ENCODE peak calls at places on chromosomes 1 and 21, in nine cellular contexts. S, K, U, Y, B, V, R, G and N are unnamed samples.

GRCh38 chr1:224900062-224900461 is 29.4 kb upstream of the DNAH14 start:
- DNase-seq in S (no peak), K (no peak), U (no peak), Y (no peak), B (no peak), V (no peak), R (no peak), G (no peak), N (no peak)

GRCh38 chr1:244319283-244320132 is 132.2 kb downstream of the ADSS2 start:
- DNase-seq in S (no peak), K (no peak), U (no peak), Y (peak), B (no peak), V (no peak), R (no peak), G (no peak), N (peak)

GRCh38 chr1:218778257-218778656 is 395.4 kb upstream of the LYPLAL1 start:
- DNase-seq in S (no peak), K (no peak), U (no peak), Y (no peak), B (no peak), V (no peak), R (no peak), G (no peak), N (no peak)

GRCh38 chr1:95731466-95731865 is 497.5 kb downstream of the RWDD3 start:
- DNase-seq in S (no peak), K (no peak), U (no peak), Y (no peak), B (no peak), V (no peak), R (no peak), G (no peak), N (no peak)

GRCh38 chr21:32044205-32044874 is 171.5 kb downstream of the HUNK start:
- DNase-seq in S (no peak), K (no peak), U (no peak), Y (no peak), B (no peak), V (no peak), R (no peak), G (no peak), N (no peak)

GRCh38 chr1:93829061-93829460 is 49.9 kb downstream of the DNTTIP2 start:
- DNase-seq in S (no peak), K (no peak), U (no peak), Y (no peak), B (no peak), V (no peak), R (no peak), G (no peak), N (no peak)

GRCh38 chr21:45309069-45309521 is 21.4 kb upstream of the POFUT2 start:
- DNase-seq in S (peak), K (no peak), U (peak), Y (peak), B (peak), V (peak), R (no peak), G (peak), N (no peak)

GRCh38 chr21:41366522-41367151 is 4.8 kb downstream of the MX2 start:
- DNase-seq in S (peak), K (no peak), U (no peak), Y (peak), B (peak), V (peak), R (no peak), G (no peak), N (no peak)

GRCh38 chr21:32734214-32734613 is 6.4 kb upstream of the SYNJ1 start:
- DNase-seq in S (no peak), K (no peak), U (no peak), Y (no peak), B (no peak), V (no peak), R (no peak), G (no peak), N (no peak)

GRCh38 chr1:197924516-197925123 is 7.4 kb downstream of the LHX9 start:
- DNase-seq in S (peak), K (peak), U (peak), Y (no peak), B (peak), V (peak), R (peak), G (no peak), N (no peak)

GRCh38 chr1:116724765-116725375 is 29.4 kb upstream of the CD2 start:
- DNase-seq in S (peak), K (peak), U (peak), Y (no peak), B (peak), V (peak), R (peak), G (peak), N (peak)

GRCh38 chr1:175569117-175569743 is 174.2 kb downstream of the TNR start:
- DNase-seq in S (no peak), K (no peak), U (no peak), Y (no peak), B (no peak), V (no peak), R (no peak), G (no peak), N (no peak)

GRCh38 chr1:96559707-96560588 is 161.6 kb upstream of the PTBP2 start:
- DNase-seq in S (peak), K (no peak), U (peak), Y (peak), B (peak), V (no peak), R (peak), G (peak), N (no peak)

GRCh38 chr21:38448619-38449186 is 49.6 kb downstream of the ERG start:
- DNase-seq in S (no peak), K (no peak), U (no peak), Y (no peak), B (no peak), V (no peak), R (no peak), G (no peak), N (no peak)

GRCh38 chr1:216665891-216666290 is 57.3 kb downstream of the ESRRG start:
- DNase-seq in S (no peak), K (no peak), U (no peak), Y (no peak), B (no peak), V (no peak), R (no peak), G (no peak), N (no peak)

GRCh38 chr21:41216486-41216885 is 48.5 kb downstream of the BACE2 start:
- DNase-seq in S (no peak), K (no peak), U (no peak), Y (no peak), B (no peak), V (no peak), R (no peak), G (no peak), N (no peak)

GRCh38 chr1:163346326-163346870 is 24.6 kb downstream of the NUF2 start:
- DNase-seq in S (no peak), K (no peak), U (no peak), Y (no peak), B (no peak), V (no peak), R (no peak), G (no peak), N (no peak)

GRCh38 chr1:72567511-72567910 is 285.2 kb upstream of the NEGR1 start:
- DNase-seq in S (no peak), K (no peak), U (no peak), Y (no peak), B (no peak), V (no peak), R (no peak), G (no peak), N (no peak)

GRCh38 chr1:231395051-231395995 is 26.8 kb downstream of the EGLN1 start:
- DNase-seq in S (no peak), K (peak), U (no peak), Y (no peak), B (peak), V (no peak), R (no peak), G (no peak), N (no peak)

GRCh38 chr21:41597227-41597626 is 89.3 kb upstream of the TMPRSS2 start:
- DNase-seq in S (no peak), K (no peak), U (no peak), Y (no peak), B (no peak), V (no peak), R (no peak), G (no peak), N (no peak)

GRCh38 chr1:58576727-58577675 is at the start of gene TACSTD2:
- DNase-seq in S (peak), K (no peak), U (no peak), Y (peak), B (no peak), V (no peak), R (no peak), G (peak), N (no peak)

GRCh38 chr1:229248821-229249817 is 21.8 kb upstream of the RAB4A start:
- DNase-seq in S (no peak), K (no peak), U (no peak), Y (no peak), B (no peak), V (no peak), R (no peak), G (no peak), N (no peak)

GRCh38 chr1:38029081-38029681 is 16.6 kb downstream of the UTP11 start:
- DNase-seq in S (peak), K (no peak), U (peak), Y (no peak), B (no peak), V (peak), R (no peak), G (peak), N (no peak)

GRCh38 chr1:175618559-175618958 is 124.8 kb downstream of the TNR start:
- DNase-seq in S (no peak), K (no peak), U (no peak), Y (no peak), B (no peak), V (no peak), R (no peak), G (no peak), N (no peak)

GRCh38 chr1:23442751-23443150 is 18.2 kb upstream of the TCEA3 start:
- DNase-seq in S (no peak), K (no peak), U (no peak), Y (no peak), B (no peak), V (no peak), R (no peak), G (no peak), N (no peak)

GRCh38 chr1:107555578-107555977 is 409.4 kb downstream of the VAV3 start:
- DNase-seq in S (no peak), K (no peak), U (no peak), Y (no peak), B (no peak), V (no peak), R (no peak), G (no peak), N (no peak)

GRCh38 chr1:206469933-206470691 is at the start of gene IKBKE:
- DNase-seq in S (peak), K (peak), U (peak), Y (peak), B (peak), V (peak), R (peak), G (peak), N (no peak)

GRCh38 chr1:99441234-99442095 is 177.2 kb downstream of the PLPPR4 start:
- DNase-seq in S (no peak), K (no peak), U (no peak), Y (no peak), B (no peak), V (no peak), R (no peak), G (no peak), N (no peak)

GRCh38 chr1:220834155-220834870 is 44.9 kb upstream of the HLX start:
- DNase-seq in S (no peak), K (no peak), U (no peak), Y (no peak), B (no peak), V (no peak), R (no peak), G (no peak), N (no peak)

GRCh38 chr1:117047271-117047670 is 12.9 kb upstream of the TTF2 start:
- DNase-seq in S (no peak), K (no peak), U (no peak), Y (no peak), B (no peak), V (no peak), R (no peak), G (no peak), N (no peak)

GRCh38 chr1:240765732-240766363 is 153.9 kb upstream of the GREM2 start:
- DNase-seq in S (no peak), K (no peak), U (no peak), Y (no peak), B (peak), V (no peak), R (no peak), G (no peak), N (no peak)

GRCh38 chr1:76925825-76926224 is 58.5 kb downstream of the ST6GALNAC5 start:
- DNase-seq in S (no peak), K (no peak), U (no peak), Y (no peak), B (no peak), V (no peak), R (no peak), G (no peak), N (no peak)

GRCh38 chr1:67766117-67766978 is 66.9 kb downstream of the GNG12 start:
- DNase-seq in S (peak), K (no peak), U (peak), Y (no peak), B (peak), V (peak), R (peak), G (peak), N (no peak)
- H3K4me3 ChIP-seq in S (no peak), K (no peak), U (peak), Y (no peak), B (no peak), V (no peak), R (peak), G (peak), N (no peak)

DNA sequence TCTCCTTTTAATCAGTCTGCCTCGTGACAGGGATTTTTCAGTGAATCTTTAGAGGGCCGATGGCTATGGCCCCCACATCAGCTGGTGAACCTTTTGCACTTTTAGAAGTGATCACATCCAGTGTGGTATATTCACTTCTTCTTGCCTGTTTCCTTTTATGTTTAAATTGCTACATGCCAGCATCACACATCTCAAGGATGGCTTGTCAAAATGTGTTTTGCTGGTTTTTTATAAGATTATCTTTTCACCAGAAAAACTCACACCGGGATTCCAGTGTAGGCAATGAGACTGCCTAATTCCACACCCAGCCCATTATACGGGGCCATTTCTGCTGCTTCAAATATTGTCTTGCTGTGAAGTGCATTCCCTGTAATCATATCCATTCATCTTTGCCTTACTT is 1151.7 kb upstream of the ADGRL4 start:
- DNase-seq in S (no peak), K (no peak), U (no peak), Y (no peak), B (no peak), V (no peak), R (no peak), G (no peak), N (no peak)
- TF ChIP-seq POLR2A in S (no peak), K (no peak), U (no peak), Y (no peak), B (no peak), V (no peak), R (no peak), G (no peak), N (no peak)

DNA sequence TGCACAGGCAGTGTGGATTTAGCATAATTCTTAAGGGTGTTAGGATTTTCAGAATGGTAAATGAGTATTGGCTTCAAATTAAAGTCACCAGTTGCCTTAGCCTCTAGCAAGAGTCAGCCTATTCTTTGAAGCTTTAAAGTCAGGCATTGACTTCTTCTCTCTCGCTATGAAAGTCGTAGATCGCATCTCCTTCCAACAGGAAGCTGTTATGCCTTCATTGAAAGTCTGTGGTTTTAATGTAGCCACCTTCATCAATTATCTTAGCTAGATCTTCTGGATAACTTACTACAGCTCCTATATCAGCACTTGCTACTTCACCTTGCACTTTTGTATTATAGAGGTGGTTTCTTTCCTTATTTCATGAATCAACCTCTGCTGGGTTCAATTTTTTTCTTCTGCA is 320.2 kb downstream of the PTPRC start:
- DNase-seq in S (no peak), K (no peak), U (no peak), Y (no peak), B (no peak), V (no peak), R (no peak), G (no peak), N (no peak)
- H3K27ac ChIP-seq in S (no peak), K (no peak), U (no peak), Y (no peak), B (no peak), V (no peak), R (no peak), G (no peak), N (no peak)

GRCh38 chr1:63601061-63601460 is 7.8 kb downstream of the PGM1 start:
- DNase-seq in S (no peak), K (no peak), U (no peak), Y (no peak), B (no peak), V (no peak), R (no peak), G (no peak), N (no peak)

GRCh38 chr1:63600248-63600647 is 7.0 kb downstream of the PGM1 start:
- DNase-seq in S (no peak), K (no peak), U (no peak), Y (no peak), B (no peak), V (no peak), R (no peak), G (no peak), N (no peak)

GRCh38 chr1:63601912-63602311 is 8.7 kb downstream of the PGM1 start:
- DNase-seq in S (no peak), K (no peak), U (no peak), Y (no peak), B (no peak), V (no peak), R (no peak), G (no peak), N (no peak)

GRCh38 chr1:63602629-63603028 is 9.4 kb downstream of the PGM1 start:
- DNase-seq in S (no peak), K (no peak), U (no peak), Y (no peak), B (no peak), V (no peak), R (no peak), G (no peak), N (no peak)

GRCh38 chr1:63601463-63601862 is 8.3 kb downstream of the PGM1 start:
- DNase-seq in S (no peak), K (no peak), U (no peak), Y (no peak), B (no peak), V (no peak), R (no peak), G (no peak), N (no peak)
- H3K4me3 ChIP-seq in S (no peak), K (no peak), U (no peak), Y (no peak), B (no peak), V (no peak), R (no peak), G (no peak), N (no peak)

DNA sequence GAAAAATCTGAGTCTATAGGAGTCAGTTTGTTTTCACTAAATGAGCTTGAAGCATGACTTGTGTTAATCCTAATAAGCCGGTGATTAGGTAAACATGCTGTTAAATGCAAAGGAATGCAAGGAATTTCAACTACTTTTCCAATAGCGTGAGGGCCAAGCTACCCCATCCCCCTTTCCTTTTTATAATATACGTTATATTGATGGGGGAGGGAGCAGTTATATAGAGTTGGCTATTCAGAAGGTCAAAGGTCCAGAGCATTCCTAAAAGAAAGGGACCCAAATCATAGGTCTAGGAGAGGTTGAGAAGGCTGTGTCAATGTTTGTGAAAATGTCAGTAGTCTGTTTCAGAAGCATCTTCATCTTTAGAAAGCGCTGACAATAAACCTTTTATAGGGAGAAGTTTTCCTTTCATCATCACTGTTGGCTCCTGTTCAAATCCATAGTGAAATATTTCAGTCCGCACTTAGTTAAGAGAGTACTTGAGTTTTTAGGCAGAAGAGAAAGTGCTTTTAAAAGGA is 3.8 kb downstream of the CCN1 start:
- DNase-seq in S (no peak), K (no peak), U (no peak), Y (no peak), B (peak), V (no peak), R (no peak), G (no peak), N (no peak)
- TF ChIP-seq POLR2A in S (peak), K (no peak), U (no peak), Y (peak), B (no peak), V (no peak), R (no peak), G (peak), N (no peak)

GRCh38 chr1:118899340-118899739 is 88.8 kb downstream of the TBX15 start:
- DNase-seq in S (no peak), K (no peak), U (no peak), Y (no peak), B (no peak), V (no peak), R (no peak), G (no peak), N (no peak)
- H3K27ac ChIP-seq in S (no peak), K (no peak), U (no peak), Y (no peak), B (no peak), V (no peak), R (no peak), G (no peak), N (no peak)

GRCh38 chr1:209937996-209938959 is at the start of gene SYT14:
- DNase-seq in S (peak), K (no peak), U (no peak), Y (no peak), B (no peak), V (peak), R (no peak), G (peak), N (no peak)
- H3K4me3 ChIP-seq in S (no peak), K (no peak), U (no peak), Y (peak), B (peak), V (no peak), R (peak), G (peak), N (no peak)

DNA sequence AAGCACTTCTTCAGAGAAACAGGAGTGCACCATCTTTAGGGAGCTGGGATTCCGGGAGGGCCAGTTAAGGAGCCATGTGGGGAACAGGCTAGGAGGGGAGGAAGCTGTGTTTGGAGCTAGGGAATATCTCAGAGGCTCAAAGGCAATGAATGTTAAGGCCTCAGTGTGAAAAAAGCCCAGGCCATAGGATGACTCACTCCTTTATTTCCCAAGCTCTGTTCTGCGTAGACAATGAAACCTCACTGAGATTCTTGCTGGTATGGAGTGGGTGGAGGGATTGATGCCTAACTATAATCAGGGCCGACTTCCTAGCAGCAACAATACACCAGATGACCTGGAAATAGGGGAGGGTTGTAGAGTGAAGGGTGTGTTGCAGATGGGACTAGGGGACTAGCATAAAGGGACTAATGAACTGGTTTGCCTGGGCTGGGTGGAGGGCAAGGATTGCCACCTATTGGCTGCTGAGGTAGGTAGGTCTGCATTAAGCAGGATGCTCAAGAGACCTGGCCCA is 2.1 kb downstream of the GNAT2 start:
- DNase-seq in S (no peak), K (peak), U (no peak), Y (peak), B (peak), V (no peak), R (no peak), G (no peak), N (no peak)
- TF ChIP-seq POLR2A in S (no peak), K (no peak), U (no peak), Y (peak), B (no peak), V (no peak), R (no peak), G (no peak), N (no peak)